ENCODE peak calls at places on chromosome 17, in ten cellular contexts. M, V, P, T, N, D, L, U, O and A are unnamed samples.

GRCh38 chr17:8629371-8630226 is 926 bp downstream of the MYH10 start:
- DNase-seq in M (peak; percentile 37), V (peak; percentile 47), P (peak; percentile 74), T (no peak), N (peak; percentile 66), D (no peak), L (no peak), U (peak; percentile 48), O (no peak), A (no peak)

GRCh38 chr17:8724451-8724850 is 20.2 kb downstream of the CCDC42 start:
- DNase-seq in M (no peak), V (no peak), P (peak; percentile 48), T (no peak), N (no peak), D (no peak), L (no peak), U (no peak), O (no peak), A (no peak)

GRCh38 chr17:65268832-65269231 is 131.7 kb downstream of the RGS9 start:
- DNase-seq in M (no peak), V (no peak), P (no peak), T (no peak), N (no peak), D (no peak), L (no peak), U (no peak), O (no peak), A (no peak)

GRCh38 chr17:44074231-44074910 is 3.8 kb downstream of the G6PC3 start:
- DNase-seq in M (no peak), V (no peak), P (no peak), T (no peak), N (no peak), D (no peak), L (no peak), U (no peak), O (no peak), A (no peak)

GRCh38 chr17:55577011-55577586 is 65.8 kb upstream of the SMIM36 start:
- DNase-seq in M (peak; percentile 42), V (no peak), P (no peak), T (no peak), N (no peak), D (no peak), L (no peak), U (peak; percentile 44), O (peak; percentile 9), A (no peak)

GRCh38 chr17:59565959-59566324 is 532 bp downstream of the DHX40 start:
- DNase-seq in M (peak; percentile 73), V (peak; percentile 57), P (peak; percentile 78), T (peak; percentile 1), N (peak; percentile 77), D (peak; percentile 33), L (no peak), U (peak; percentile 36), O (peak; percentile 11), A (peak; percentile 41)

GRCh38 chr17:8123695-8124349 is at the start of gene HES7:
- DNase-seq in M (no peak), V (no peak), P (no peak), T (no peak), N (peak; percentile 50), D (no peak), L (no peak), U (no peak), O (no peak), A (no peak)

GRCh38 chr17:59746849-59747445 is 39.5 kb downstream of the VMP1 start:
- DNase-seq in M (peak; percentile 36), V (no peak), P (no peak), T (no peak), N (peak; percentile 49), D (no peak), L (no peak), U (no peak), O (no peak), A (no peak)

GRCh38 chr17:28346199-28346580 is 10.6 kb downstream of the TNFAIP1 start:
- DNase-seq in M (no peak), V (no peak), P (no peak), T (no peak), N (peak; percentile 15), D (no peak), L (no peak), U (no peak), O (no peak), A (no peak)

GRCh38 chr17:28348979-28349378 is 8.3 kb downstream of the POLDIP2 start:
- DNase-seq in M (no peak), V (no peak), P (no peak), T (no peak), N (no peak), D (no peak), L (no peak), U (no peak), O (no peak), A (no peak)

GRCh38 chr17:28347261-28347891 is 10.0 kb downstream of the POLDIP2 start:
- DNase-seq in M (no peak), V (no peak), P (no peak), T (no peak), N (no peak), D (peak; percentile 83), L (no peak), U (no peak), O (no peak), A (no peak)

GRCh38 chr17:28345420-28346198 is 10.0 kb downstream of the TNFAIP1 start:
- DNase-seq in M (no peak), V (no peak), P (no peak), T (no peak), N (no peak), D (no peak), L (no peak), U (peak; percentile 72), O (no peak), A (no peak)

DNA sequence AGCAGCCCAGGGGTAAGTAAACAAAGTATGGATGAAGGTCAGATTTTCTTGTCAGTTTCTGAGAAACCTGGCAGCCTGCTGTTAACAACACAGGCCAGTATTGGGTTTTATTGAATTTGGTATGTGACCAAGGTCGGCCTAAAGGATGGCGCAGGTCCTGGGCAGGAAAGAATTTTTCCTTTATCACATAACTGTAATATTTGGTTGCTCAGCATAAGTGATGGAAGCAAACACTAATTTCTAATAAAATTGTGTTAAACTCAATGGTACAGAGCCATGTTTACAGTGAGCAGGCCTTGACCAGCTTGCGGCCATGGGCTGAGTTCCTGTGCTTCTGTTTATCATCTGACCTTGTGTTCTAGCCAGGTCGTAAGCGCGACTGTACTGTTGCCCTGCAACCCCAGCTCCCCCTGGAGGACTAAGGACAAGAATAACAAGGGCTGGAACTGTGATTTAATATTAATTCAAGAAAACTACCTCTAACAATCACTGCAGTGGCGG is 10.5 kb downstream of the POLDIP2 start:
- DNase-seq in M (no peak), V (peak; percentile 23), P (no peak), T (no peak), N (peak; percentile 49), D (no peak), L (no peak), U (no peak), O (no peak), A (no peak)
- TF ChIP-seq CTCF in M (peak; percentile 38), V (peak; percentile 17), P (no peak), T (no peak), N (peak; percentile 42), D (peak; percentile 36), L (peak; percentile 42), U (peak; percentile 42), O (no peak), A (peak; percentile 41)

GRCh38 chr17:11980813-11981212 is 16.5 kb downstream of the ZNF18 start:
- DNase-seq in M (no peak), V (no peak), P (no peak), T (no peak), N (no peak), D (no peak), L (no peak), U (no peak), O (no peak), A (no peak)
- TF ChIP-seq CTCF in M (no peak), V (peak; percentile 32), P (no peak), T (no peak), N (peak; percentile 42), D (peak; percentile 24), L (peak; percentile 55), U (no peak), O (no peak), A (no peak)

GRCh38 chr17:45426561-45426960 is 6.1 kb downstream of the ARHGAP27 start:
- DNase-seq in M (no peak), V (no peak), P (no peak), T (no peak), N (no peak), D (no peak), L (no peak), U (no peak), O (no peak), A (no peak)

GRCh38 chr17:45425984-45426413 is 6.7 kb downstream of the ARHGAP27 start:
- DNase-seq in M (no peak), V (no peak), P (no peak), T (no peak), N (no peak), D (no peak), L (no peak), U (no peak), O (no peak), A (no peak)

GRCh38 chr17:45423936-45424335 is 8.7 kb downstream of the ARHGAP27 start:
- DNase-seq in M (no peak), V (no peak), P (no peak), T (no peak), N (no peak), D (no peak), L (no peak), U (peak; percentile 19), O (no peak), A (no peak)

GRCh38 chr17:45424769-45425124 is 7.9 kb downstream of the ARHGAP27 start:
- DNase-seq in M (no peak), V (no peak), P (no peak), T (no peak), N (no peak), D (no peak), L (no peak), U (no peak), O (no peak), A (no peak)

DNA sequence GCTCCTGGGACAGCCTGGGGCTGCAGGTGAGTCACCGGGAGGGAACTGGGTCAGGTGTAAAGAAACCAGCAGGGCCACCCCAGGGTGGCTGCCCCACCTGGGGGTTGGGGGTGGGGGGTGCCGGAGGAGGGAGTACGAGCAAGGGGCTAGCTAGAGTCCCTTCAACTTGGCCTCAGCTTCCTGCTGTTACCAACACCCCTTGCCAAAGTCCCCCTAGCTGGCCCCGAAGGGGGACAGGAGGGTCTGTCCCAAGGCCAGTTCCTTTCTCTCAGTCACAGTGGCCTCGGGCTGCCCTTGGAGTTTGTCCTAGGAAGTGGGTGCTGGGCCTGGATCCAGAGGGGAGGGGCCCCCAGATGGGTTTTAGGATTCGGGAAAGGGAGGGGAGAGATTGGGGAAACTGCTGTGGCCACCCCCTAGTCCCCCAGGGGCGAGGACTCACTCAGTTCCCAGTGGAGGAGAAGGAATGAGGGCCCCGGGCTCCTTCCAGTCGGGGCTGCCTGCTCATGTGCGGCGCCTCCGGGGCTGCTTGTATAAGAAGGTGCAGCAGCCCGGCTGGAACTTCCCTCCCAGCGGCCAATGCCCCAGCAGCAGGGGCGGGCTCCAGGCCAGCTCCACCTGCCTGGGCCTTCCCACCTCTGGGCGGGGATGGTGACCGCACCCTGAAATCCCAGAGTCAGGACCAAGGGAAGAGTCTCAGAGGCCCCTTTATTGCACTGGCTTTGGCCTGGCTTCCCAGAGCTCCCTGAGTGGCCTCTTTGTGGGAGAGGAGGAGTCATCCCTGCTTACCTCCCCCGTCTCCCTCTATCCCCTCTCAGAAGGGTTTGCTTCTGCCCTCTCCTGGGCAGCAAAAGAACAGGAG is 7.3 kb downstream of the ARHGAP27 start:
- DNase-seq in M (peak; percentile 57), V (no peak), P (no peak), T (no peak), N (peak; percentile 78), D (peak; percentile 10), L (no peak), U (peak; percentile 71), O (no peak), A (no peak)
- TF ChIP-seq CTCF in M (peak; percentile 53), V (no peak), P (no peak), T (no peak), N (peak; percentile 55), D (peak; percentile 54), L (peak; percentile 65), U (no peak), O (no peak), A (no peak)

GRCh38 chr17:28327709-28328108 is 7.6 kb downstream of the IFT20 start:
- DNase-seq in M (no peak), V (no peak), P (no peak), T (no peak), N (no peak), D (no peak), L (no peak), U (no peak), O (no peak), A (no peak)
- TF ChIP-seq CTCF in M (no peak), V (no peak), P (no peak), T (no peak), N (no peak), D (peak; percentile 12), L (no peak), U (no peak), O (no peak), A (peak; percentile 40)